ENCODE peak calls at places on chromosome 22, in seven cellular contexts. Q is hepatocyte, E is Peyer's patch, D is heart left ventricle, G is PC-3, Z is endodermal cell, Y is HL-60. U is an unnamed sample.

GRCh38 chr22:39278040-39278439 is 33.3 kb upstream of the PDGFB start:
- DNase-seq in Q (no peak), E (no peak), D (peak; percentile 78), G (peak; percentile 15), Z (no peak), Y (no peak), U (peak; percentile 28)

GRCh38 chr22:38674888-38675287 is 6.9 kb upstream of the TOMM22 start:
- DNase-seq in Q (no peak), E (no peak), D (no peak), G (no peak), Z (no peak), Y (no peak), U (no peak)

GRCh38 chr22:30572840-30573593 is 1.4 kb downstream of the GAL3ST1 start:
- DNase-seq in Q (peak; percentile 68), E (peak; percentile 80), D (no peak), G (no peak), Z (no peak), Y (no peak), U (no peak)

GRCh38 chr22:39405346-39406085 is 5.9 kb downstream of the TAB1 start:
- DNase-seq in Q (no peak), E (no peak), D (no peak), G (no peak), Z (no peak), Y (no peak), U (no peak)

GRCh38 chr22:39312410-39312809 is 7.0 kb downstream of the RPL3 start:
- DNase-seq in Q (no peak), E (peak; percentile 48), D (peak; percentile 21), G (no peak), Z (peak; percentile 60), Y (peak; percentile 52), U (no peak)

GRCh38 chr22:50612715-50613221 is 12.2 kb downstream of the MAPK8IP2 start:
- DNase-seq in Q (no peak), E (peak; percentile 84), D (no peak), G (no peak), Z (peak; percentile 91), Y (no peak), U (no peak)

GRCh38 chr22:50465066-50465465 is 9.8 kb downstream of the SBF1 start:
- DNase-seq in Q (no peak), E (no peak), D (no peak), G (no peak), Z (no peak), Y (no peak), U (no peak)

GRCh38 chr22:36445158-36445668 is 36.2 kb downstream of the TXN2 start:
- DNase-seq in Q (no peak), E (no peak), D (peak; percentile 79), G (no peak), Z (peak; percentile 64), Y (peak; percentile 51), U (peak; percentile 90)

GRCh38 chr22:41248758-41249157 is 8.0 kb upstream of the CHADL start:
- DNase-seq in Q (no peak), E (no peak), D (no peak), G (no peak), Z (no peak), Y (no peak), U (no peak)

GRCh38 chr22:23047742-23048141 is 22.6 kb upstream of the GNAZ start:
- DNase-seq in Q (no peak), E (no peak), D (no peak), G (no peak), Z (no peak), Y (no peak), U (no peak)
- H3K27ac ChIP-seq in Q (no peak overlapping the region), E (no peak overlapping the region), D (no peak overlapping the region), G (no peak overlapping the region), Z (no peak overlapping the region), Y (no peak overlapping the region), U (no peak overlapping the region)

GRCh38 chr22:46775789-46776485 is 13.5 kb downstream of the TBC1D22A start:
- DNase-seq in Q (peak; percentile 69), E (peak; percentile 50), D (no peak), G (no peak), Z (no peak), Y (no peak), U (no peak)
- H3K4me3 ChIP-seq in Q (no peak overlapping the region), E (peak overlapping the region; percentile 29), D (no peak overlapping the region), G (no peak overlapping the region), Z (no peak overlapping the region), Y (no peak overlapping the region), U (no peak overlapping the region)

DNA sequence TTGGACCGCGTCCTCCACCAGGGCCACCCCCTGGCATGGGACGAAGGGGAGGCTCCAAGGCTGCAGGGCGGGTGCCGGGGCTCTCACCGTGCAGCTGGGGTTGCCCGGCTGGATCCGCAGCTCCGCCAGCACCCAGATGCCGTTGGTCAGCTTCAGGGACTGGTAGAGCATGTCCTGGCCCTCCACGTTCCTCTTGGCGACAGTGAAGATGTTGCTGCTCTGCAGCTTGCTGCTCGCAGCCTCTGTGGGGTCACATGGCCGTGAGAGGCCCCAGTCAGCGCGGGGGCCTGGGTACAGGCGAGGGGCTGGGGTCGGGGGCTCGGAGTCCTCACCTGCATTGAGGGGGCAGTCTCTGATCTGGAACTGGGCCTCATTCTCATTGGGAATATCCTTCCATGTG is 14.8 kb upstream of the RASL10A start:
- DNase-seq in Q (no peak), E (no peak), D (peak; percentile 20), G (no peak), Z (no peak), Y (no peak), U (no peak)
- H3K27ac ChIP-seq in Q (no peak overlapping the region), E (no peak overlapping the region), D (no peak overlapping the region), G (no peak overlapping the region), Z (no peak overlapping the region), Y (no peak overlapping the region), U (no peak overlapping the region)

DNA sequence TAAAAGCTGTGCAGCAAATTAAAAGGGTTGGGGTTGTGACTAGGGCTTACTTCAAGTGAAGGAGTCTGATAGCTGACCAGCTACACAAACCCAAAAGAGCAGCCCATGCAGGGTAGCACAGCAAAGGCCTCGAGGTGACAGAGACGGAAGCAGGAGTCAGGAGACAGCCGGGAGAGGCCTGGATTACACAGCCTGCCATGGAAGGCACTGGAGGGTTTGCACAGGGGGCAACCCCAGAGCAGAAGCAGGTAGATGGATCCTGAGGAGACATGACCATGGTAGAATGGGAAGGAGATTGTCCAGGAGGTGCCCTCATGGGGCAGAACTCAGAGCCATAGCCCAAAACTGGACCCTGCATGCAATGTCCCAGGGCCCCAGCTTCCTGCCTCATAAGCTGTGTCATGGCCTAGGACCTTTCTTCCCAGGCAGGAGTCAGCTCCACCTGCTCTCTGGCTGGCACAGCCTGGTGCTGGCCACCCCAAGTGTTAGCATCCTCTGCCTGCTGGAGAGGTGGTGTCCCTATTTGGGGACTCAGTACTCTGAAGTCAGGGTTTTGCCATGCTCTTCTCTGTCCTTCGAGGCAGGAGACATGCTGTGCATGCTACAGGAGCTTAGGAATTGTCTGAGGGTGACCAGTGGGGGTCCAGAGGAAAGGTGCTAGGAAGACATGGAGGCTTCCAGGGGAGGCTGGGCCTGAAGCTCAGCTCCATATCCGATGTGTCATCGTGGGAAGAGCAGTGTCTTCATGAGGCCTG is 33.3 kb downstream of the RSPH14 start:
- DNase-seq in Q (no peak), E (no peak), D (no peak), G (no peak), Z (no peak), Y (no peak), U (no peak)
- H3K4me3 ChIP-seq in Q (no peak overlapping the region), E (no peak overlapping the region), D (no peak overlapping the region), G (no peak overlapping the region), Z (no peak overlapping the region), Y (no peak overlapping the region), U (no peak overlapping the region)